ENCODE peak calls at places on chromosomes 11 and 22, in four cellular contexts. One of them, this sample, is unnamed.

GRCh38 chr11:1041936-1042608 is 5.6 kb upstream of the MUC6 start:
- DNase-seq in activated T-cell treated with anti-CD3 and anti-CD28 coated beads for 1 hour: no peak
- DNase-seq in A549: peak
- DNase-seq in EL: no peak
- DNase-seq in this sample: no peak

GRCh38 chr22:49340406-49340805 is 487.3 kb downstream of the BRD1 start:
- DNase-seq in activated T-cell treated with anti-CD3 and anti-CD28 coated beads for 1 hour: no peak
- DNase-seq in A549: no peak
- DNase-seq in EL: no peak
- DNase-seq in this sample: no peak

GRCh38 chr11:93063101-93063500 is 93.7 kb downstream of the MTNR1B start:
- DNase-seq in activated T-cell treated with anti-CD3 and anti-CD28 coated beads for 1 hour: no peak
- DNase-seq in A549: no peak
- DNase-seq in EL: no peak
- DNase-seq in this sample: no peak

GRCh38 chr11:119154178-119154577 is 5.3 kb downstream of the ABCG4 start:
- DNase-seq in activated T-cell treated with anti-CD3 and anti-CD28 coated beads for 1 hour: no peak
- DNase-seq in A549: no peak
- DNase-seq in EL: no peak
- DNase-seq in this sample: no peak

GRCh38 chr11:131749100-131749499 is 378.7 kb downstream of the NTM start:
- DNase-seq in activated T-cell treated with anti-CD3 and anti-CD28 coated beads for 1 hour: no peak
- DNase-seq in A549: no peak
- DNase-seq in EL: peak
- DNase-seq in this sample: peak

GRCh38 chr11:34274712-34275398 is 83.0 kb downstream of the ABTB2 start:
- DNase-seq in activated T-cell treated with anti-CD3 and anti-CD28 coated beads for 1 hour: no peak
- DNase-seq in A549: peak
- DNase-seq in EL: peak
- DNase-seq in this sample: peak

GRCh38 chr11:19187101-19187500 is 14.7 kb downstream of the CSRP3 start:
- DNase-seq in activated T-cell treated with anti-CD3 and anti-CD28 coated beads for 1 hour: no peak
- DNase-seq in A549: no peak
- DNase-seq in EL: no peak
- DNase-seq in this sample: no peak

GRCh38 chr11:36702330-36703054 is 104.5 kb upstream of the RAG2 start:
- DNase-seq in activated T-cell treated with anti-CD3 and anti-CD28 coated beads for 1 hour: no peak
- DNase-seq in A549: peak
- DNase-seq in EL: peak
- DNase-seq in this sample: peak

GRCh38 chr11:128802358-128802981 is 64.6 kb downstream of the KCNJ1 start:
- DNase-seq in activated T-cell treated with anti-CD3 and anti-CD28 coated beads for 1 hour: no peak
- DNase-seq in A549: peak
- DNase-seq in EL: peak
- DNase-seq in this sample: no peak

GRCh38 chr11:33857924-33858323 is 34.0 kb downstream of the LMO2 start:
- DNase-seq in activated T-cell treated with anti-CD3 and anti-CD28 coated beads for 1 hour: peak
- DNase-seq in A549: peak
- DNase-seq in EL: peak
- DNase-seq in this sample: peak

GRCh38 chr11:35982061-35982460 is 38.2 kb downstream of the LDLRAD3 start:
- DNase-seq in activated T-cell treated with anti-CD3 and anti-CD28 coated beads for 1 hour: no peak
- DNase-seq in A549: no peak
- DNase-seq in EL: no peak
- DNase-seq in this sample: no peak

GRCh38 chr22:44445731-44446130 is 52.3 kb downstream of the RTL6 start:
- DNase-seq in activated T-cell treated with anti-CD3 and anti-CD28 coated beads for 1 hour: no peak
- DNase-seq in A549: no peak
- DNase-seq in EL: no peak
- DNase-seq in this sample: no peak

GRCh38 chr11:102293873-102294601 is 23.2 kb upstream of the BIRC3 start:
- DNase-seq in activated T-cell treated with anti-CD3 and anti-CD28 coated beads for 1 hour: no peak
- DNase-seq in A549: peak
- DNase-seq in EL: peak
- DNase-seq in this sample: no peak

GRCh38 chr11:76574406-76574805 is 96.1 kb downstream of the LRRC32 start:
- DNase-seq in activated T-cell treated with anti-CD3 and anti-CD28 coated beads for 1 hour: no peak
- DNase-seq in A549: no peak
- DNase-seq in EL: peak
- DNase-seq in this sample: peak

GRCh38 chr11:119117004-119117706 is 4.2 kb upstream of the HINFP start:
- DNase-seq in activated T-cell treated with anti-CD3 and anti-CD28 coated beads for 1 hour: no peak
- DNase-seq in A549: no peak
- DNase-seq in EL: no peak
- DNase-seq in this sample: no peak

GRCh38 chr11:3092603-3093141 is 35.4 kb upstream of the CARS1 start:
- DNase-seq in activated T-cell treated with anti-CD3 and anti-CD28 coated beads for 1 hour: no peak
- DNase-seq in A549: no peak
- DNase-seq in EL: no peak
- DNase-seq in this sample: no peak